ENCODE peak calls at places on chromosomes 2 and 18, in ten cellular contexts. G, I, W, U, K, N, D, A, Y and X are unnamed samples.
A peak's percentile ranks its signal among the peaks of the same experiment; 100 is the strongest.

GRCh38 chr2:54685263-54685775 is 38.1 kb upstream of the EML6 start:
- DNase-seq in G (no peak), I (no peak), W (no peak), U (no peak), K (no peak), N (no peak), D (no peak), A (no peak), Y (no peak), X (no peak)

GRCh38 chr2:81213598-81213997 is 909.0 kb upstream of the LRRTM1 start:
- DNase-seq in G (no peak), I (no peak), W (no peak), U (no peak), K (no peak), N (no peak), D (no peak), A (no peak), Y (no peak), X (no peak)

GRCh38 chr2:154173164-154173563 is 301.4 kb downstream of the GALNT13 start:
- DNase-seq in G (no peak), I (no peak), W (no peak), U (no peak), K (no peak), N (no peak), D (no peak), A (no peak), Y (no peak), X (no peak)

GRCh38 chr18:67694787-67695186 is 178.3 kb upstream of the DSEL start:
- DNase-seq in G (peak; percentile 45), I (no peak), W (no peak), U (no peak), K (no peak), N (peak; percentile 24), D (no peak), A (no peak), Y (no peak), X (no peak)

GRCh38 chr2:193966590-193966989 is 1690.4 kb upstream of the SLC39A10 start:
- DNase-seq in G (peak; percentile 92), I (no peak), W (no peak), U (no peak), K (no peak), N (peak; percentile 86), D (no peak), A (no peak), Y (peak; percentile 64), X (peak; percentile 82)

GRCh38 chr2:101613073-101613704 is 84.3 kb upstream of the MAP4K4 start:
- DNase-seq in G (no peak), I (no peak), W (no peak), U (no peak), K (no peak), N (no peak), D (no peak), A (no peak), Y (no peak), X (no peak)

GRCh38 chr18:38695559-38696270 is 1130.1 kb upstream of the CELF4 start:
- DNase-seq in G (peak; percentile 9), I (no peak), W (no peak), U (no peak), K (peak; percentile 13), N (peak; percentile 18), D (no peak), A (no peak), Y (no peak), X (peak; percentile 49)

GRCh38 chr2:66494708-66495107 is 59.8 kb downstream of the MEIS1 start:
- DNase-seq in G (peak; percentile 92), I (no peak), W (no peak), U (no peak), K (no peak), N (peak; percentile 76), D (peak; percentile 61), A (peak; percentile 83), Y (no peak), X (peak; percentile 85)

DNA sequence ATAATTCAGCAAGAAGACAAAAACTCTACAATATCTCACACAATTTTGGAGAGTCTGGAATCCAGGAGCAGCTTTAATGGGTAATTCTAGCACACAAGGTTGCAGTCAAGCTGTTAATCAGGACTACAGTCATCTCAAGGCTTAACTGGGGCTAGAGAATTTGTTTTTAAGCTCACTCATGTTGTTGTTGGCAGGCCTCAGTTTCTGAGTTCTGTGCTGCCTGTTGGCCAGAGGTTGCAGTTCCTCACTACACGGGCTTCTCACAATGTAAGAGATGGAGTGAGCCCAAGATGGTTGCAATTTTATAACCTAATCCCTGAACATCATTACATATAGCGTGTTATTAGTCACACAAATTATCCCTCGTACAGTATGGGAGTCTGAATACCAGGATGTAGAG is 50.6 kb upstream of the TMEFF2 start:
- DNase-seq in G (peak; percentile 46), I (no peak), W (no peak), U (no peak), K (no peak), N (no peak), D (no peak), A (no peak), Y (no peak), X (peak; percentile 57)
- H3K4me3 ChIP-seq in G (no peak overlapping the region), I (no peak overlapping the region), W (no peak overlapping the region), U (no peak overlapping the region), K (no peak overlapping the region), N (no peak overlapping the region), D (no peak overlapping the region), A (no peak overlapping the region), Y (no peak overlapping the region), X (no peak overlapping the region)

GRCh38 chr2:176648691-176649297 is 379.6 kb downstream of the MTX2 start:
- DNase-seq in G (no peak), I (no peak), W (no peak), U (no peak), K (no peak), N (no peak), D (no peak), A (no peak), Y (no peak), X (no peak)
- H3K4me3 ChIP-seq in G (no peak overlapping the region), I (no peak overlapping the region), W (no peak overlapping the region), U (no peak overlapping the region), K (no peak overlapping the region), N (no peak overlapping the region), D (no peak overlapping the region), A (no peak overlapping the region), Y (no peak overlapping the region), X (no peak overlapping the region)

DNA sequence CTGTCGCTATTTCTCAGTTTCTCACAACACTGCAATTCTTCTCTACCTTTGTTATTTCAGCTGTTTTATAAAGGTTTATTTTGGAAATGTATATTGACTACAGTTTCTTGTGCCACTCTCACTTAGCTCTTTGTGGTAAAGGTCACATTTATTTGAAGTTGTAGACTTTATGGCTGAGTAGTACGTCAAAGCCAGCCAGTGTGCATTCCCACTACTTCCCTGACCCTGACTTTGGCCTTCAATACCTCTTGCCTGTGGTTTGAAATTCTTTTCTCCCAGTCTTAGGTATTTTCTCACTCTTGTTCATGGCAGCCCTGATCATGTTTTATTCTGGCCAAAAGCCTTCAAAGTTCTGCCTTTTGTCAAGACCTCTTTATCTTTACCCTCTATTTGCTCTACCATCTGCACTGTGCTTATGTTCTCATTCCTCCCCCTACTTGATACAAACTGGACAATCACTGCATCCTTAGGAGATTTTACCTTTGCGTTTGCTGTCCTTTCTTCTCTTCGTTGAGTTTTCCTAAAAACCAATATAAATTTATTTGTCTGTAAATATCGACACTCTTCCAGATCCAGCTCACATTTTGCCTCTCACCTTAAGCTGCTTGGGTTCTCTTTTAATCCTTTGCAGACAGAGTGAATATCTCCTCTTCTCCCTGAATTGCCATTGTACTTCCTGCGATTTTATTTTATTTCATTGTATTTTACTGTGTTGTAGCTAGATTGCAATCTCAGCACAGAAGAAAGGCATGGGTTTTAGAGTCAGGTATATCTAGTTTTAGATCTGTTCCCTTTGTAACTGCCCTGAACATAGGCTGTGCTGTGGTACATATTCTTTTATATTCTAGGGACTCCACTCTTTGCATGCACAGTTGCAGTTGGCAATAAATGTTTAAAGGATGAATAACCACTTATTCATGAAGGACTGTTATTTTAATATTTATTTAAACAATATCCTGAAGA is 31.2 kb downstream of the GULP1 start:
- DNase-seq in G (peak; percentile 65), I (no peak), W (no peak), U (no peak), K (no peak), N (peak; percentile 44), D (no peak), A (peak; percentile 24), Y (peak; percentile 60), X (no peak)
- H3K4me3 ChIP-seq in G (no peak overlapping the region), I (no peak overlapping the region), W (no peak overlapping the region), U (no peak overlapping the region), K (no peak overlapping the region), N (no peak overlapping the region), D (no peak overlapping the region), A (no peak overlapping the region), Y (no peak overlapping the region), X (no peak overlapping the region)

DNA sequence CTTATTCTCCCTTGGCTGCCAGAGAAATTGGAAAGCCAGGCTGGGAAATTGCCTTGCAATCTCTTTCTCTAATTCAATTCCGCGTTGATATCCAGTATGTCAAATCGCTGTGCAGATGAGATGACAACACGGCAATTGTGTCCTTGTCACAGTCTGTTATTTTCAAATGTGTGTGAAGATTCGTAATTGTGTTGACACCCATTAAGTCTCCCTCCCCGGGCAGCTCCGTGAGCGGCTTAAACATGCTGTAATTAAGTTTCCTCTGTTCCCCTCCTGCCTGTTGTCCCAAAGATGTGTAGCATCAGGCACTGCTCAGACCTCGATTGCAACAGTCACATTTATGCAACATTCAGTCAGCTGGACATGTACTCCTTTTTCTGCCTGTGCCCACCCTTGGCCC is 209.5 kb downstream of the LPIN1 start:
- DNase-seq in G (no peak), I (no peak), W (no peak), U (no peak), K (no peak), N (no peak), D (no peak), A (no peak), Y (no peak), X (no peak)
- H3K4me3 ChIP-seq in G (no peak overlapping the region), I (no peak overlapping the region), W (no peak overlapping the region), U (no peak overlapping the region), K (no peak overlapping the region), N (no peak overlapping the region), D (no peak overlapping the region), A (no peak overlapping the region), Y (no peak overlapping the region), X (no peak overlapping the region)

DNA sequence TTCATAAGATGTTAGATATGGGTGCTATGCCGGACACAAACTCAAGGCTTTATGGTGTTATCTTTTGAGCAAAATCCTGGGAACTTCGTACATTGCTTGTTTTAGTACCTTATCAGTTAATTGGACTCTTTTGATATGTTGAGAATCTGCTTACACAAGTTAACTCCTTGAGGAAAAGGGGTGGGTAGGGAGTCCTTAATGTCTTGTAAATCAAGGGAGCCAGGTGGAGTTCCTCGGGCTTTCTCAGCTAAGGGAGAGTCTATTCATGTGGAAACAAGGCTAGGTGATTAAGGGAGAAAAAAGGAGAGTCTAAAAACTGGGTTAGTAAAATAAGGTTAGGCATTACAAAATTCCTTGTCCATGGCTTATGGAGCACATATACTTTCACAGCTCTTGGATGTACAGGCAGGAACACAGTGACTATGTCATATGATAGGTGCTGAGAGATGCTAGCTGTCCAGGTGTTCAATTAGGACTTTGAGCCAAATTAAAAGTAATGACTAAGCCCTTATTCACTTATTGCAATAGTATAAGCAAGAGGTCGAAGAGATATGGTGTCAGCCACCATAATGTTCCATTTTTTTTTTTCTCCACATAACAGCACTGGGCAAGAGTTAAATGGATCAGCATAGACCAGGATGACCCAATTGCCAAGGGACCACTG is 59.5 kb upstream of the DYNAP start:
- DNase-seq in G (no peak), I (peak; percentile 75), W (no peak), U (no peak), K (no peak), N (no peak), D (no peak), A (no peak), Y (no peak), X (no peak)
- H3K4me3 ChIP-seq in G (no peak overlapping the region), I (no peak overlapping the region), W (no peak overlapping the region), U (no peak overlapping the region), K (no peak overlapping the region), N (no peak overlapping the region), D (no peak overlapping the region), A (no peak overlapping the region), Y (no peak overlapping the region), X (no peak overlapping the region)